ENCODE peak calls at places on chromosomes 5 and 9, in ten cellular contexts. Y, Q, N, O, R, C, U, K, F and D are unnamed samples.

GRCh38 chr5:14787801-14788579 is 83.6 kb downstream of the ANKH start:
- DNase-seq in Y (no peak), Q (no peak), N (no peak), O (no peak), R (no peak), C (no peak), U (no peak), K (no peak), F (no peak), D (no peak)

GRCh38 chr9:136625101-136626065 is 37.3 kb upstream of the EGFL7 start:
- DNase-seq in Y (peak; percentile 72), Q (peak; percentile 84), N (peak; percentile 78), O (peak; percentile 27), R (peak; percentile 71), C (peak; percentile 88), U (no peak), K (peak; percentile 79), F (no peak), D (no peak)

GRCh38 chr9:89873801-89874200 is 269.0 kb downstream of the GADD45G start:
- DNase-seq in Y (no peak), Q (no peak), N (no peak), O (no peak), R (no peak), C (peak; percentile 4), U (no peak), K (no peak), F (no peak), D (no peak)

GRCh38 chr9:26685857-26686256 is 206.7 kb downstream of the CAAP1 start:
- DNase-seq in Y (no peak), Q (peak; percentile 64), N (no peak), O (no peak), R (peak; percentile 70), C (no peak), U (no peak), K (no peak), F (no peak), D (no peak)

GRCh38 chr9:20606637-20607036 is 15.7 kb downstream of the MLLT3 start:
- DNase-seq in Y (peak; percentile 20), Q (no peak), N (peak; percentile 58), O (no peak), R (no peak), C (peak; percentile 65), U (no peak), K (no peak), F (no peak), D (no peak)

GRCh38 chr5:53712327-53712726 is 151.9 kb downstream of the NDUFS4 start:
- DNase-seq in Y (no peak), Q (peak; percentile 30), N (no peak), O (no peak), R (peak; percentile 10), C (peak; percentile 53), U (no peak), K (no peak), F (no peak), D (peak; percentile 19)

GRCh38 chr9:108722396-108722795 is 133.4 kb downstream of the ACTL7B start:
- DNase-seq in Y (no peak), Q (no peak), N (no peak), O (no peak), R (no peak), C (no peak), U (no peak), K (no peak), F (no peak), D (no peak)

GRCh38 chr5:29950416-29951145 is 1242.9 kb upstream of the CDH6 start:
- DNase-seq in Y (no peak), Q (no peak), N (no peak), O (no peak), R (no peak), C (no peak), U (no peak), K (no peak), F (no peak), D (no peak)

GRCh38 chr5:148443998-148444397 is 60.2 kb downstream of the FBXO38 start:
- DNase-seq in Y (peak; percentile 12), Q (peak; percentile 87), N (peak; percentile 64), O (peak; percentile 57), R (peak; percentile 71), C (peak; percentile 66), U (no peak), K (peak; percentile 80), F (peak; percentile 45), D (peak; percentile 39)

GRCh38 chr9:134597041-134597913 is 44.3 kb upstream of the COL5A1 start:
- DNase-seq in Y (no peak), Q (no peak), N (peak; percentile 24), O (no peak), R (no peak), C (no peak), U (peak; percentile 42), K (no peak), F (no peak), D (no peak)

GRCh38 chr9:136381966-136382513 is 8.6 kb upstream of the CARD9 start:
- DNase-seq in Y (no peak), Q (no peak), N (no peak), O (no peak), R (no peak), C (no peak), U (no peak), K (no peak), F (no peak), D (no peak)

GRCh38 chr5:141762316-141762715 is 80.3 kb upstream of the ARAP3 start:
- DNase-seq in Y (no peak), Q (no peak), N (no peak), O (no peak), R (no peak), C (no peak), U (no peak), K (no peak), F (no peak), D (no peak)
- TF ChIP-seq CTCF in Y (no peak), Q (no peak), N (no peak), O (no peak), R (no peak), C (no peak), U (no peak), K (no peak), F (no peak), D (no peak)

GRCh38 chr5:95261369-95262175 is 23.3 kb downstream of the MCTP1 start:
- DNase-seq in Y (no peak), Q (peak; percentile 52), N (no peak), O (peak; percentile 45), R (peak; percentile 55), C (no peak), U (no peak), K (peak; percentile 23), F (no peak), D (peak; percentile 4)
- TF ChIP-seq CTCF in Y (no peak), Q (peak; percentile 53), N (no peak), O (peak; percentile 43), R (peak; percentile 58), C (no peak), U (no peak), K (peak; percentile 53), F (peak; percentile 51), D (peak; percentile 38)

GRCh38 chr5:110588241-110588962 is 138.1 kb downstream of the TMEM232 start:
- DNase-seq in Y (no peak), Q (no peak), N (no peak), O (no peak), R (no peak), C (no peak), U (no peak), K (no peak), F (no peak), D (no peak)

GRCh38 chr5:110594866-110595265 is 131.6 kb downstream of the TMEM232 start:
- DNase-seq in Y (no peak), Q (no peak), N (no peak), O (no peak), R (no peak), C (no peak), U (no peak), K (no peak), F (no peak), D (no peak)

GRCh38 chr5:110590187-110590586 is 136.3 kb downstream of the TMEM232 start:
- DNase-seq in Y (no peak), Q (peak; percentile 45), N (no peak), O (peak; percentile 30), R (peak; percentile 46), C (no peak), U (no peak), K (peak; percentile 11), F (peak; percentile 2), D (no peak)
- TF ChIP-seq CTCF in Y (no peak), Q (peak; percentile 56), N (no peak), O (peak; percentile 50), R (peak; percentile 64), C (no peak), U (peak; percentile 23), K (peak; percentile 45), F (peak; percentile 39), D (peak; percentile 33)

GRCh38 chr5:150630016-150630415 is 10.4 kb upstream of the SYNPO start:
- DNase-seq in Y (no peak), Q (no peak), N (no peak), O (no peak), R (no peak), C (no peak), U (no peak), K (no peak), F (no peak), D (no peak)

GRCh38 chr5:150631326-150631701 is 9.1 kb upstream of the SYNPO start:
- DNase-seq in Y (no peak), Q (no peak), N (no peak), O (no peak), R (no peak), C (no peak), U (no peak), K (no peak), F (no peak), D (no peak)

GRCh38 chr5:150632305-150633160 is 7.9 kb upstream of the SYNPO start:
- DNase-seq in Y (no peak), Q (no peak), N (no peak), O (no peak), R (no peak), C (no peak), U (no peak), K (no peak), F (no peak), D (no peak)

GRCh38 chr5:150628936-150629485 is 11.4 kb upstream of the SYNPO start:
- DNase-seq in Y (no peak), Q (no peak), N (no peak), O (no peak), R (peak; percentile 67), C (no peak), U (no peak), K (no peak), F (no peak), D (no peak)

DNA sequence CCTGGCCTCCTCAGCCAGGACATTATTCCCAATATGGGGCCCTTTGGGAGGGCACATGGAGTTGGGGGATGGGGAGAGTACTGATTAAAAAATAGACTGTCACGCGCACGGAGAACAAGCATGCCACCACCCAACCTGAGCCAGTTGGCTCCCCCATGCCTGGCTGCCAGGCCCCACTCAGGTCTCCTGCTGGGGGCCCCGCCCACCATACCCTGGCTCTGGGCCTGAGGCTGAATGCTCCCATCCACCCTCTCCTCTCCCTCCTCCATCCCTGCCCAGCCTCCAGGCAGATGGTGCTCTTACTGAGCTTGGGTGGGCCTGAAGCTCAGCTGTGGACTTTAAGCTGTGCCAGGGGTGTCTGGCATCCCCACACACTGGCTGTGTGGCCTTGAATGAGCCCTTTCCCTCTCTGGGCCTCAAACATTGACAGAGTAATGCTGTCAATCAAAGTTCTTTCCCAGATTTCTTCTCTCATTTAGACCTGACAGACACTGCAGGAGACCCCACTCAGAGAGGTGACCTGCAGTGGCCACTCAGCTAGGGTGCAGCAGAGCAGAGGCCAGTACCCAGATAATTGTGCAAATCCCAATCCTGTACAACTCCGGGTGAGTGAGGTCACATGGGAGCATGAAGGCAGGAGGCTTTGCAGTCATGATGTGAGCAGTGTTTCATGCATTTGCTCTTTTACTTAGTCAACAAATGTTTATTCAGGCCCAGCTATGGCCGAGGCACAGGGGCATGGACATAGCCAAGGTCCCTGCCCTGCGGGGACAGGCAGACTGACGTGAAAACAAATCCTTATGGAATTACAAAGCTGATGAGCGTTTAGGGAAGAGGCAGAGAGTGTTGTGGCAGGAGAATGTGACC is 9.8 kb upstream of the SYNPO start:
- DNase-seq in Y (no peak), Q (no peak), N (no peak), O (no peak), R (no peak), C (no peak), U (no peak), K (no peak), F (no peak), D (no peak)
- TF ChIP-seq CTCF in Y (no peak), Q (no peak), N (no peak), O (no peak), R (no peak), C (no peak), U (no peak), K (no peak), F (no peak), D (no peak)